ENCODE peak calls at places on chromosomes 11 and 22, in six cellular contexts. C, B, J, R, Q and Z are unnamed samples.

GRCh38 chr22:19260804-19261203 is 30.7 kb downstream of the CLTCL1 start:
- DNase-seq in B (no peak), Q (no peak), J (no peak), R (no peak), C (no peak), Z (no peak)

GRCh38 chr11:72968395-72968794 is 154.2 kb downstream of the ATG16L2 start:
- DNase-seq in C (no peak), R (no peak), B (no peak), J (no peak), Q (no peak), Z (no peak)

GRCh38 chr11:72439455-72439854 is 5.1 kb upstream of the CLPB start:
- DNase-seq in C (no peak), Q (no peak), B (no peak), J (no peak), R (no peak), Z (no peak)

GRCh38 chr11:30186748-30187147 is 44.1 kb upstream of the FSHB start:
- DNase-seq in R (no peak), Q (no peak), J (no peak), C (no peak), B (no peak), Z (no peak)

GRCh38 chr11:63761173-63761572 is 7.4 kb downstream of the ZFTA start:
- DNase-seq in C (no peak), J (no peak), Q (no peak), B (no peak), R (no peak), Z (no peak)

GRCh38 chr11:116742104-116742503 is 30.7 kb downstream of the BUD13 start:
- DNase-seq in C (no peak), Q (no peak), J (no peak), R (no peak), B (no peak), Z (no peak)

GRCh38 chr22:22458896-22459588 is 49.5 kb downstream of the ZNF280B start:
- DNase-seq in J (no peak), B (no peak), C (no peak), Q (no peak), R (peak; percentile 1), Z (no peak)

GRCh38 chr22:49199224-49199623 is 628.4 kb downstream of the BRD1 start:
- DNase-seq in B (no peak), C (no peak), J (no peak), R (no peak), Q (no peak), Z (no peak)

GRCh38 chr11:76238551-76238950 is 32.2 kb upstream of the WNT11 start:
- DNase-seq in B (no peak), J (no peak), C (no peak), Q (no peak), R (peak; percentile 52), Z (no peak)

GRCh38 chr22:27212617-27213177 is 555.3 kb downstream of the MIAT start:
- DNase-seq in Q (no peak), R (peak; percentile 24), B (peak; percentile 31), J (peak; percentile 59), C (no peak), Z (peak; percentile 57)

GRCh38 chr11:108713076-108713790 is 48.4 kb downstream of the DDX10 start:
- DNase-seq in C (no peak), Q (no peak), J (no peak), B (no peak), R (no peak), Z (no peak)

GRCh38 chr11:57379732-57380131 is 1.2 kb downstream of the PRG3 start:
- DNase-seq in R (no peak), C (no peak), B (no peak), Q (peak; percentile 27), J (peak; percentile 35), Z (no peak)

GRCh38 chr22:40741116-40741515 is 61.8 kb downstream of the MCHR1 start:
- DNase-seq in C (no peak), Q (no peak), J (no peak), B (no peak), R (no peak), Z (no peak)

GRCh38 chr11:128520886-128521696 is 66.3 kb downstream of the ETS1 start:
- DNase-seq in R (peak; percentile 40), B (no peak), J (no peak), Q (no peak), C (no peak), Z (no peak)

GRCh38 chr11:2673250-2673610 is 26.6 kb downstream of the KCNQ1OT1 start:
- DNase-seq in J (no peak), C (no peak), B (no peak), Q (no peak), R (no peak), Z (no peak)

GRCh38 chr11:66221726-66222236 is 46.7 kb upstream of the RAB1B start:
- DNase-seq in B (no peak), Q (no peak), C (no peak), R (peak; percentile 33), J (peak; percentile 44), Z (no peak)

GRCh38 chr22:41532908-41533825 is 11.1 kb downstream of the POLR3H start:
- DNase-seq in B (peak; percentile 40), Q (peak; percentile 72), R (peak; percentile 77), C (peak; percentile 44), J (peak; percentile 61), Z (peak; percentile 30)

GRCh38 chr11:46991391-46991790 is 54.8 kb downstream of the CSTPP1 start:
- DNase-seq in J (no peak), Q (no peak), B (no peak), R (no peak), C (no peak), Z (no peak)

GRCh38 chr11:45921561-45922424 is 663 bp upstream of the LARGE2 start:
- DNase-seq in J (no peak), C (no peak), B (no peak), R (peak; percentile 97), Q (peak; percentile 59), Z (peak; percentile 96)

GRCh38 chr11:10623797-10624761 is 55.6 kb upstream of the LYVE1 start:
- DNase-seq in B (no peak), J (peak; percentile 34), R (peak; percentile 73), C (no peak), Q (no peak), Z (peak; percentile 42)

GRCh38 chr22:33073989-33074391 is 15.8 kb upstream of the SYN3 start:
- DNase-seq in C (no peak), J (no peak), Q (no peak), R (no peak), B (peak; percentile 41), Z (peak; percentile 52)

GRCh38 chr11:289145-289705 is 299 bp downstream of the PGGHG start:
- DNase-seq in J (no peak), B (no peak), R (no peak), C (no peak), Q (peak; percentile 51), Z (no peak)